ENCODE peak calls at places on chromosome 17, in eight cellular contexts. D is MM.1S, H is ovary, L is adrenal gland, Z is fibroblast of lung, U is left ventricle myocardium inferior, C is A549, F is Peyer's patch. G is an unnamed sample.

GRCh38 chr17:65666869-65667268 is 105.4 kb upstream of the AXIN2 start:
- DNase-seq in C (no peak), U (no peak), Z (peak; percentile 23), L (no peak), D (no peak), F (no peak), H (no peak), G (no peak)

GRCh38 chr17:37772982-37773381 is 28.1 kb upstream of the HNF1B start:
- DNase-seq in H (no peak), Z (no peak), L (no peak), D (no peak), C (no peak), U (no peak), F (no peak), G (no peak)

GRCh38 chr17:40953876-40954275 is 12.9 kb downstream of the KRT39 start:
- DNase-seq in D (no peak), C (peak; percentile 21), Z (peak; percentile 96), L (no peak), F (no peak), H (no peak), U (no peak), G (no peak)

GRCh38 chr17:57517519-57518342 is 227.4 kb downstream of the CCDC182 start:
- DNase-seq in H (no peak), D (no peak), Z (no peak), L (no peak), U (no peak), C (peak; percentile 54), F (no peak), G (peak; percentile 94)

GRCh38 chr17:50211249-50212120 is 10.1 kb upstream of the COL1A1 start:
- DNase-seq in C (no peak), D (no peak), H (peak; percentile 39), Z (no peak), L (no peak), U (no peak), F (no peak), G (no peak)

GRCh38 chr17:60091109-60091508 is 12.4 kb upstream of the HEATR6 start:
- DNase-seq in Z (no peak), C (no peak), L (no peak), U (no peak), H (no peak), F (no peak), D (no peak), G (no peak)

GRCh38 chr17:75010683-75011406 is 1.6 kb upstream of the MRPL58 start:
- DNase-seq in Z (peak; percentile 42), C (peak; percentile 64), D (no peak), F (peak; percentile 59), U (peak; percentile 54), L (no peak), H (peak; percentile 32), G (peak; percentile 94)

GRCh38 chr17:45867702-45868101 is 23.0 kb downstream of the SPPL2C start:
- DNase-seq in H (no peak), Z (no peak), D (no peak), L (no peak), U (no peak), C (no peak), F (no peak), G (no peak)

GRCh38 chr17:77802811-77803220 is 155.7 kb upstream of the TNRC6C start:
- DNase-seq in U (no peak), H (no peak), F (peak; percentile 39), Z (peak; percentile 42), L (no peak), D (no peak), C (no peak), G (peak; percentile 94)

GRCh38 chr17:80705988-80706387 is 161.3 kb downstream of the RPTOR start:
- DNase-seq in H (no peak), F (no peak), C (no peak), Z (no peak), D (no peak), L (no peak), U (no peak), G (no peak)

GRCh38 chr17:47204722-47205418 is 4.3 kb upstream of the MYL4 start:
- DNase-seq in U (peak; percentile 34), D (peak; percentile 77), L (no peak), F (no peak), Z (peak; percentile 65), C (no peak), H (no peak), G (no peak)

GRCh38 chr17:7993972-7994589 is 8.3 kb upstream of the GUCY2D start:
- DNase-seq in L (no peak), U (no peak), F (no peak), C (no peak), Z (no peak), H (no peak), D (no peak), G (peak; percentile 70)

GRCh38 chr17:77886387-77886728 is 72.1 kb upstream of the TNRC6C start:
- DNase-seq in Z (no peak), D (no peak), L (no peak), H (no peak), F (no peak), C (peak; percentile 33), U (peak; percentile 44), G (no peak)

GRCh38 chr17:64231567-64232141 is 31.4 kb downstream of the TEX2 start:
- DNase-seq in H (no peak), U (no peak), L (no peak), Z (peak; percentile 13), F (no peak), D (no peak), C (no peak), G (peak; percentile 91)

GRCh38 chr17:73824321-73824720 is 180.1 kb upstream of the SDK2 start:
- DNase-seq in D (no peak), Z (no peak), F (no peak), H (no peak), U (no peak), C (no peak), L (no peak), G (no peak)

GRCh38 chr17:7292729-7293128 is 1.7 kb downstream of the YBX2 start:
- DNase-seq in L (no peak), Z (no peak), U (no peak), D (no peak), F (no peak), H (no peak), C (no peak), G (no peak)

GRCh38 chr17:66087073-66087472 is 104.9 kb downstream of the CEP112 start:
- DNase-seq in H (no peak), C (no peak), U (no peak), F (no peak), Z (peak; percentile 40), L (no peak), D (no peak), G (no peak)

GRCh38 chr17:48841395-48841831 is 10.6 kb downstream of the CALCOCO2 start:
- DNase-seq in L (no peak), D (peak; percentile 68), U (no peak), C (no peak), H (no peak), Z (peak; percentile 59), F (no peak), G (no peak)

DNA sequence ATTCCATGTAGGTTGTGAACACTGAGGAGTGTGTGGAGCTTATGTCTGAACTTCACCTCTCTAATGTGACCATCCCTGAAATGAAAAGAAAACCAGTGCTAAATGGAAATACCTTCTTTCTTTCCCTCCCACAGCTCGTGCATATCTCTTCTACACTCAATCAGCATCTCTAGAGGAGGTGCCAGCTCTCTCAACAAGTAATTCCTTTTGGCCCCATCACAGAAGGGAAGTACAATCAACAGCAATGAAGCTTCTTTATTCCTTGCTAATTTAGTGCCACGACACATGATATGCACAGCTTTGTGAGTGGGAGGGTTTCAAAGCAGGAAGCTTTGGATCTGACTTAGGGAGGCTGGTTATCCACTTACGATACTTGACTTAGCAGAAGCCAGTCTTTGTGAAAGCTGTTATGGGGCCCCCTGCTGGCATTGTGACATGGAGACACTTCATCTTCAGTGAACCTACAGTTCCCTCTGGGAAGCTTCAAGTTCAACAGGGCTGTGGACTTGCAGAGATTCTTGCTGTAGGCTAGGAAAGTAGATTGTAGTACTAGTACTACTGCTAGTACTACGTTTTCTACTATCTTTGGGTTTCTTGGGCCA is 81.0 kb downstream of the TMEM100 start:
- DNase-seq in Z (peak; percentile 42), L (peak; percentile 74), F (no peak), D (peak; percentile 45), H (peak; percentile 82), C (peak; percentile 73), U (peak; percentile 63), G (peak; percentile 90)
- TF ChIP-seq CTCF in Z (peak; percentile 77), L (peak; percentile 45), F (peak; percentile 49), D (peak; percentile 62), H (peak; percentile 66), C (peak; percentile 64), U (peak; percentile 74), G (peak; percentile 86)

GRCh38 chr17:15273141-15273793 is 8.1 kb upstream of the PMP22 start:
- DNase-seq in D (no peak), Z (peak; percentile 94), U (no peak), C (peak; percentile 89), F (no peak), H (no peak), L (no peak), G (no peak)
- H3K27ac ChIP-seq in D (no peak overlapping the region), Z (peak overlapping the region; percentile 18), U (no peak overlapping the region), C (peak overlapping the region; percentile 76), F (peak overlapping the region; percentile 58), H (no peak overlapping the region), L (no peak overlapping the region), G (no peak overlapping the region)

DNA sequence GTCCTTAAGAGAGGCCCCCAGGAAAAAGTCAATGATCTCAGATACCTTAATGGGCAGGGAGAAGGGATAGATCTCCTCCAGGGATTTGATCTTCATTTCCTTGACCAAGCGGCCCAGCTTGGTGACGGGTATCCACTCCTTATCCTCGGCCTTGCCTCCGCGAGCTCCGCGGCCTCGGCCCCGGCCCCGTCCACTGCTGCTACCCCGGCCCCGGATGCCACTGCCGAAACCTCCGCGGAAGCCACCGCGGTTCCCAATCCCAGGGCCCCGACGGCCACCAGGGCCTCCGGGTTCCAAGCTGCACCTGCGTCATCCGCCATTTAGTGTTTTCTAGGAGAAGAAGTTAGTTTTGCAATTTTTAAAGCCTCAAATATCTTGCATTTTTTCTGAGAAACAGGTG is 65.2 kb upstream of the KIF2B start:
- DNase-seq in H (no peak), C (no peak), U (no peak), Z (no peak), F (no peak), D (no peak), L (no peak), G (no peak)
- TF ChIP-seq CTCF in H (no peak), C (no peak), U (no peak), Z (no peak), F (no peak), D (no peak), L (no peak), G (no peak)

DNA sequence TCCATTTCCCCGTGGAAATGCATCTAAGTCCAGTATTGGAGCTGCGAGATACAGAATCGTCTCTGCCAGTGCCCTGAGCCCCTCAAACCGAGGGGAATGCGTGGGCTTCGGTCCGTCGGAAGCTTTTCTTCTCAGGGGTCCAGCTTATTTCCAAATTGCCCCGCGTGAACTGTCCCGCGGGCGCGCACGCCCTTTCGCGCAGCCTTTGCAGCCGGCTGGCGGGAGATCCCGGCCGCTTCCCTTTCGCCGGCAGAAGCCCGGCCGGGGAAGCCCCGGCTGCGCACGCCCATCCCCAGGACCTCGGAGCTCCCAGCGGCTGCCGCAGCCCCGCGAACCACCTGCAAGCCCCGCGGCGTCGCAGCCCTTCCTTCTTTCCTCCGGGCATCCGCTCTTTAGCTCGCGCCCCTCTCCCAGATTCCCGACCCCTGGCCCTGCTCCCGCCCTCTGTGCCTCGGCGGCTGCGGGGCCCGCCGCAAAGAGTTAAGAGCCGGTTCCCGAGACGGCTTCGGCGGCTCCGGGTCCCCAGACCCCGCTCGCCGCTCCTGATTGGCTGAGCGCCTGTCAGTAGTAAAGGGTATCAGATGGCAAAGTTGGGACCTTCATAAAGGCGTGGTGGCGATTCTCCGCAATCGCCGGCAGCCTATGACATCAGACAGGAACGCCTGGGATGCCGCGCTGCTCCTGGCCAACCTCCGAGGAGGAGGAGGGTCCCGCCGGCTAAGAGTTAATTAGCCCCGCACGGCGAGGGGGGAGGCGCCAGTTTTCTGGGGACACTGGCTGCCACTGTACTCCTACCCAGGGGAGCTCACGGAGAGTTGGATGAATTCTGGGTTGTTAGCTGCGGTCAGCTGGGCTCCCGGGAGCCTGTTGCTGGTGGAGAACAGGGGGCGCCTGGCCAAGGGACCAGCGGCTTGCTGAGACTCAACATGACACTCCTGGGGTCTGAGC is at the start of gene MYOCD:
- DNase-seq in C (peak; percentile 82), U (peak; percentile 46), D (no peak), F (no peak), Z (peak; percentile 42), L (peak; percentile 11), H (peak; percentile 64), G (peak; percentile 33)
- H3K27ac ChIP-seq in C (peak within 1 kb of the TSS; percentile 81), U (peak within 1 kb of the TSS; percentile 80), D (no peak within 1 kb of the TSS), F (peak within 1 kb of the TSS; percentile 31), Z (no peak within 1 kb of the TSS), L (no peak within 1 kb of the TSS), H (peak within 1 kb of the TSS; percentile 77), G (no peak within 1 kb of the TSS)